ENCODE peak calls at places on chromosome 18, in four cellular contexts. D, I, O and H are unnamed samples.

GRCh38 chr18:3660719-3661118 is 210.7 kb downstream of the TGIF1 start:
- DNase-seq in D (no peak), I (no peak), O (no peak), H (no peak)

GRCh38 chr18:76564117-76564516 is 69.1 kb upstream of the ZNF516 start:
- DNase-seq in D (no peak), I (peak; percentile 56), O (no peak), H (peak; percentile 54)

GRCh38 chr18:72700961-72701710 is 157.0 kb upstream of the CBLN2 start:
- DNase-seq in D (no peak), I (no peak), O (no peak), H (peak; percentile 17)

GRCh38 chr18:26791676-26792075 is 73.8 kb downstream of the AQP4 start:
- DNase-seq in D (no peak), I (no peak), O (no peak), H (no peak)

GRCh38 chr18:48848641-48849143 is 102.1 kb downstream of the SMAD7 start:
- DNase-seq in D (no peak), I (no peak), O (no peak), H (no peak)

GRCh38 chr18:54280206-54280550 is 10.9 kb downstream of the POLI start:
- DNase-seq in D (no peak), I (no peak), O (no peak), H (no peak)

GRCh38 chr18:32072321-32072720 is 19.4 kb upstream of the RNF138 start:
- DNase-seq in D (no peak), I (no peak), O (no peak), H (no peak)

GRCh38 chr18:45547910-45548309 is 67.4 kb upstream of the SLC14A2 start:
- DNase-seq in D (no peak), I (no peak), O (no peak), H (no peak)

GRCh38 chr18:13235326-13235937 is 16.9 kb downstream of the LDLRAD4 start:
- DNase-seq in D (no peak), I (peak; percentile 14), O (no peak), H (peak; percentile 17)

GRCh38 chr18:80200932-80201672 is 46.2 kb downstream of the PARD6G start:
- DNase-seq in D (no peak), I (no peak), O (no peak), H (no peak)

GRCh38 chr18:78935406-78935805 is 44.2 kb upstream of the SALL3 start:
- DNase-seq in D (no peak), I (no peak), O (no peak), H (no peak)

GRCh38 chr18:47752796-47753645 is 177.4 kb downstream of the SMAD2 start:
- DNase-seq in D (no peak), I (no peak), O (no peak), H (no peak)

GRCh38 chr18:5061785-5062184 is 135.3 kb downstream of the AKAIN1 start:
- DNase-seq in D (no peak), I (no peak), O (no peak), H (no peak)

GRCh38 chr18:55588876-55589595 is 1.0 kb upstream of the TCF4 start:
- DNase-seq in D (no peak), I (no peak), O (no peak), H (no peak)

GRCh38 chr18:48711651-48712486 is 173.0 kb downstream of the CTIF start:
- DNase-seq in D (no peak), I (no peak), O (peak; percentile 43), H (peak; percentile 61)

GRCh38 chr18:23058746-23059440 is 76.4 kb upstream of the CABLES1 start:
- DNase-seq in D (no peak), I (no peak), O (no peak), H (peak; percentile 39)

DNA sequence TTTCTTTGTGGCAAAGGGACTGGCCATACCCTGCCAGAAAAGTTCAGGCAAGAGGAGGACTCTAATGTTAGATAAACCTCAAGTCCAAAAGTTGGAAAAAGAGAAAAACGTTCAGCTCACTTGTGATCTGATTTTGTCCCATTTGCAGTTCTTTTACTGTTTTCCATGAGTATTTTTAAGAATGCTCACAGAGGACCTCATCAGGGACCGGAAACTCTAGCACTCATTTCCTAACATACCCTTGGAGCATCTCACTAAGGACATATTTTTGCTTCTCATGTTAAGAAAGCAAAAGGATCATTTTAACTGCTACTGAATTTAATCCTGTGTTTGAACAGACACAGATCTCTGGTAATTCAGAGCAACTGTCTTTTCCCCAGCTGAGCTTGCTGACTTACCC is 42.5 kb downstream of the COLEC12 start:
- DNase-seq in D (no peak), I (no peak), O (no peak), H (no peak)
- H3K4me3 ChIP-seq in D (no peak overlapping the region), I (no peak overlapping the region), O (no peak overlapping the region), H (no peak overlapping the region)

GRCh38 chr18:8788503-8789429 is 83.4 kb downstream of the MTCL1 start:
- DNase-seq in D (no peak), I (no peak), O (no peak), H (peak; percentile 53)
- TF ChIP-seq CTCF in D (no peak), I (no peak), O (no peak), H (no peak)

DNA sequence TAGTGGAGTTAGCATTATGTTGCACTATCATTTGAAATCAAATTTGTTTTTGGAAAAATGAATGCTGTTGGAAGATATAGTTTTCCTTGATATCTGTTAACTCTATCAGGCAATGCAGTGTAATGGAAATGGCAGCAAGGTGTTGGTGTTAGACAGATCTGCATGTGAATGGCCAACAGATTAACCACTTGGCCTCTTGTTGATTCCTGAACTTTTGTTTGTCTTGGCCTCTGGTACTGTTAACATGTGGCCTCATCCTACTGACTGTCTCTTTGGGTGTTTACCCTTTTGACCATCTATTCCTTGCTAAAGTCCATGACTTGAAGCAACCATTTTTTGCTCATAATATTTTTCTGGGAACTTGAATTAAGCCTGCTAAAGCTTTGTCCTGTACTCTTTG is 110.2 kb upstream of the CDH2 start:
- DNase-seq in D (no peak), I (no peak), O (no peak), H (no peak)
- H3K4me3 ChIP-seq in D (no peak overlapping the region), I (no peak overlapping the region), O (no peak overlapping the region), H (no peak overlapping the region)

DNA sequence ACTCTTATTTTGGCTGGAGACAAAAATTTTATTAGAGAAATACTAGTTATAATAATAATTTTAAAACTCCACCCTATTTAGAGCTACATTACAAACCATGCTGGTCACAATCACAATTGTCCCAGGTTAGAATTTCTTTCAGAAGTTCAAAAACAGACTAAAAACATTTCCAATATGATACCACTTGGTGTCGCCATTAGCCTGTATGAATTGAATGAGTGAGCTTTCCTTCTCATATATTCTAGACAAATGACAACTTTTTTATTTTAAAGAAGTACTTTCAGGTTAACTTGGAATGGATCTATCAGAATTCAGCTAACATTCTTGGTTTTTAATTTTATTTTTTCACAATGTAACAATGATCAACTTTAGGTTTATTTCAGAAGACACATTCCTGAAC is 48.0 kb downstream of the SERPINB8 start:
- DNase-seq in D (no peak), I (no peak), O (no peak), H (peak; percentile 11)
- TF ChIP-seq CTCF in D (peak; percentile 21), I (peak; percentile 27), O (peak; percentile 44), H (peak; percentile 59)